ENCODE peak calls at places on chromosomes 16 and 17, in four cellular contexts. J is mesendoderm, N is H9, T is H1. W is an unnamed sample.

GRCh38 chr16:78962457-78962929 is 638.0 kb downstream of the MAF start:
- DNase-seq in J (no peak), N (no peak), T (no peak), W (no peak)

GRCh38 chr16:70396209-70396904 is 42.5 kb downstream of the ST3GAL2 start:
- DNase-seq in J (peak), N (no peak), T (no peak), W (peak)

GRCh38 chr17:49515196-49515770 is 20.2 kb downstream of the NGFR start:
- DNase-seq in J (peak), N (peak), T (no peak), W (peak)

GRCh38 chr17:64378890-64379354 is 11.7 kb downstream of the PECAM1 start:
- DNase-seq in J (no peak), N (no peak), T (no peak), W (no peak)

GRCh38 chr17:51907041-51907440 is 251.5 kb downstream of the CA10 start:
- DNase-seq in J (no peak), N (no peak), T (no peak), W (no peak)

GRCh38 chr16:87101903-87102302 is 215.3 kb downstream of the C16orf95 start:
- DNase-seq in J (no peak), N (no peak), T (no peak), W (peak)

GRCh38 chr17:79174905-79175856 is 100.6 kb downstream of the ENGASE start:
- DNase-seq in J (no peak), N (no peak), T (no peak), W (no peak)

GRCh38 chr16:4315185-4316102 is at the start of gene GLIS2:
- DNase-seq in J (peak), N (peak), T (no peak), W (peak)

GRCh38 chr17:419073-419735 is 66.6 kb upstream of the RPH3AL start:
- DNase-seq in J (no peak), N (no peak), T (no peak), W (no peak)

GRCh38 chr17:69540356-69540755 is 125.9 kb downstream of the MAP2K6 start:
- DNase-seq in J (no peak), N (no peak), T (no peak), W (no peak)

GRCh38 chr17:45722161-45722560 is 62.0 kb upstream of the CRHR1 start:
- DNase-seq in J (peak), N (peak), T (no peak), W (peak)

GRCh38 chr17:70865993-70866804 is 696.9 kb downstream of the KCNJ2 start:
- DNase-seq in J (no peak), N (no peak), T (no peak), W (no peak)

GRCh38 chr16:62639890-62640289 is 603.7 kb upstream of the CDH8 start:
- DNase-seq in J (no peak), N (no peak), T (no peak), W (no peak)

GRCh38 chr16:19829844-19830703 is 54.6 kb downstream of the GPRC5B start:
- DNase-seq in J (no peak), N (no peak), T (no peak), W (no peak)

GRCh38 chr17:34121311-34121710 is 133.8 kb upstream of the CCL2 start:
- DNase-seq in J (no peak), N (no peak), T (no peak), W (no peak)

GRCh38 chr16:87235810-87236515 is 81.2 kb downstream of the C16orf95 start:
- DNase-seq in J (peak), N (peak), T (no peak), W (no peak)

GRCh38 chr17:4596636-4597380 is 12.5 kb downstream of the SMTNL2 start:
- DNase-seq in J (no peak), N (no peak), T (no peak), W (no peak)

GRCh38 chr17:61002316-61002736 is 324.7 kb downstream of the BCAS3 start:
- DNase-seq in J (peak), N (no peak), T (no peak), W (peak)

GRCh38 chr17:15279011-15279477 is 13.9 kb upstream of the PMP22 start:
- DNase-seq in J (peak), N (no peak), T (no peak), W (peak)

GRCh38 chr16:67198238-67198734 is 645 bp upstream of the ELMO3 start:
- DNase-seq in J (peak), N (peak), T (no peak), W (peak)

GRCh38 chr17:9350083-9350482 is 225.5 kb downstream of the STX8 start:
- DNase-seq in J (no peak), N (no peak), T (no peak), W (peak)

GRCh38 chr16:68401871-68402747 is 46.2 kb downstream of the SMPD3 start:
- DNase-seq in J (no peak), N (no peak), T (no peak), W (peak)

GRCh38 chr17:64005734-64006167 is 7.6 kb downstream of the PRR29 start:
- DNase-seq in J (no peak), N (peak), T (no peak), W (no peak)

GRCh38 chr17:56756536-56756935 is 77.2 kb downstream of the C17orf67 start:
- DNase-seq in J (no peak), N (no peak), T (no peak), W (peak)

GRCh38 chr16:16029431-16030011 is 80.1 kb downstream of the ABCC1 start:
- DNase-seq in J (no peak), N (no peak), T (no peak), W (peak)

GRCh38 chr17:51456942-51457341 is 196.6 kb downstream of the UTP18 start:
- DNase-seq in J (no peak), N (no peak), T (no peak), W (no peak)

GRCh38 chr17:44628234-44629188 is 27.8 kb upstream of the MEIOC start:
- DNase-seq in J (peak), N (peak), T (peak), W (no peak)

GRCh38 chr16:83137326-83137770 is 510.6 kb downstream of the CDH13 start:
- DNase-seq in J (no peak), N (no peak), T (no peak), W (peak)

GRCh38 chr17:28071179-28071578 is 28.7 kb downstream of the NLK start:
- DNase-seq in J (no peak), N (no peak), T (no peak), W (no peak)

GRCh38 chr17:28074010-28074409 is 31.5 kb downstream of the NLK start:
- DNase-seq in J (no peak), N (no peak), T (no peak), W (no peak)

GRCh38 chr17:28072935-28073533 is 30.6 kb downstream of the NLK start:
- DNase-seq in J (no peak), N (no peak), T (no peak), W (no peak)

GRCh38 chr17:28076138-28076537 is 33.7 kb downstream of the NLK start:
- DNase-seq in J (no peak), N (no peak), T (no peak), W (no peak)

DNA sequence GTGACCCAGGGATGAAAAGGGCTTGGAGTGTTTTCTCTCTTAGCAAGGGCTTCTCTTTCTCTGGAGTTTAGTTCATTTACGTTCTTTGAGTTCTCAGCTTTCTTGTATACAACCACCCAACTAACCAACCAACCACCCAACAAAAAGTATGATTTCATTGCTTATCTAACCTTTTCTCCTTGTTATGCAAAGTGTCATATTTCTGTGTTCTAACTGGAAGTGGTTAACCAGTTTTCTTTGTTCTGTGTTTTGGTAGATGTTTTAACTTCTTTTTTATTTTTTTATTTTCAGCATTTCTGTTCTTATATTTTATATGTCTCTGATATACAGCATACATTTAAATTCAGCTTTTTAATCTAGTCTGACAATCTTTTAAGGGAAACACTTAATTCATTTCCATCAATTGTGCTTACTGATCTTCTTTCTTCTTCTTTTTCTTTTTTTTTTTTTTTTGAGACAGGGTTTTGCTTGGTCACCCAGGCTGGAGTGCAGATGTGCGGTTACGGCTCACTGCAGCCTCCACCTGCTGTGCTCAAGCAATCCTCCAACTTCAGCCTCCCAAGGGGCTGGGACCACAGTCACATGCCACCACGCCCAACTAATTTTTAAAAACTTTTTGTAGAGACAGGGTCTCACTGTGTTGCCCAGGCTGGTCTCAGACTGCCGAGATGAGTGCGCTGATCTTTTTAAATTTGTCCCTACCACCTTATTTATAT is 29.6 kb downstream of the NLK start:
- DNase-seq in J (no peak), N (no peak), T (no peak), W (no peak)
- H4K5ac ChIP-seq in J (no peak), N (no peak), T (no peak), W (no peak)

GRCh38 chr16:88491001-88491559 is 38.0 kb downstream of the ZFPM1 start:
- DNase-seq in J (no peak), N (no peak), T (no peak), W (no peak)
- H4K5ac ChIP-seq in J (no peak), N (no peak), T (no peak), W (no peak)

GRCh38 chr16:71803305-71803690 is 5.3 kb downstream of the AP1G1 start:
- DNase-seq in J (no peak), N (no peak), T (no peak), W (no peak)
- H4K5ac ChIP-seq in J (no peak), N (no peak), T (no peak), W (no peak)

DNA sequence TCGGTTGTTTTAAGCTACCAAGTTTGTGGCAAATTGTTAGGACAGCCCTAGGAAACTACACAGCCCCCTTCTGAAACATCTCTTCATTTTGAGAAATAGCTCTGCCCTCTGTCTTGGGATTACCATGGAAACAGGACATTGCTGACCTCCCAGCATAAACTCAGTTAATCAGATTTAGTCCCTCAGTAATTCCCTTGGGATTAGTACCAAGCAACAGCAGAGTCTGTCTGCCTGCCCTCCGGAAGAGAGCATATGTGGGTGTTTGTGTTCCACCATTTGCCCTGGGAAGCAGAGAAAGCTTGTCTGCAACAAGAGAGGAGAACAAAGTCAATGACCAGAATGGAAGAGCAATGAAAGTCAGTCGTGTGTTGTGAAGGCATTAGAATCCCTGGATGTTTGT is 26.1 kb downstream of the NUDT7 start:
- DNase-seq in J (peak), N (no peak), T (no peak), W (no peak)
- H4K5ac ChIP-seq in J (no peak), N (no peak), T (no peak), W (no peak)

DNA sequence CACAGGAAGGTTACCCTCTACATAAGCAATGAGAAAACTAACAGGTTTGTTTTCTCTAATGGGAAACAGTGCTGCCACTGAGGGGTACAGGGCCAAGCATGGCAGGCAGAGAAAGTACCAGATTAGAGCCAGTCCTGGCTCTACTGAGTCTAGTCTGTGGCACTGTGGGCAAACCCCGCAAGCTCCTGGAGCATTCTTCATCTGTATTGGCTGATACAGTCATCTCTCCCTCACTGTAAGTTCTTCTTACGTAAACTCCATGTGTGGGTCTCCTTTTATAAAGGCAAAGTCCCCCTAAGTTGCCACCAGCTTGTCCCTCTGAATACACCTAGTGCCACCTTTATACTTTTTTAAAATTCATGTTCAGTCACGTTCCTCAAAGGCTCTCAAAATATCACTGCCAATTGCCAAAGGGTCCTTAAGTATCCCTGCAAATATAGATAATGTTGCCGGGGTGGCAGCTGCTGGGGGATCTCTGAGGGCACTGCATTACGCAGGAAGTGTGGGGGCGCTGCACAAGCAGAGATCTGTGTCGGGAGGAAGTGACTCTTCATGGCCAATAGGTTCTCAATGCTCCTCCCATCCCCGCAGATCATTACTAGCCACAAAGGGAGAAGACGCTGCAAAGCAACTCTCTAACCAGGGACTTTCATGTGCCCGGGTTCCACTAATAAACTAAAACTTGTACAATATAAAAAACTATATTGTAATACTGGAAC is 18.8 kb downstream of the XPO6 start:
- DNase-seq in J (no peak), N (no peak), T (no peak), W (no peak)
- H4K5ac ChIP-seq in J (no peak), N (no peak), T (no peak), W (peak)